ENCODE peak calls at places on chromosomes 16 and 17, in four cellular contexts. One of them, this sample, is unnamed.

GRCh38 chr17:79851461-79851817 is 12.2 kb upstream of the CBX4 start:
- DNase-seq in activated naive CD4-positive, alpha-beta T cell: no peak
- DNase-seq in anterior cingulate cortex: no peak
- DNase-seq in cardiac fibroblast: no peak
- DNase-seq in this sample: no peak

GRCh38 chr16:30691907-30692306 is 7.1 kb upstream of the SRCAP start:
- DNase-seq in activated naive CD4-positive, alpha-beta T cell: no peak
- DNase-seq in anterior cingulate cortex: no peak
- DNase-seq in cardiac fibroblast: no peak
- DNase-seq in this sample: no peak

GRCh38 chr17:37824534-37825485 is 80.0 kb upstream of the HNF1B start:
- DNase-seq in cardiac fibroblast: peak
- DNase-seq in activated naive CD4-positive, alpha-beta T cell: no peak
- DNase-seq in anterior cingulate cortex: no peak
- DNase-seq in this sample: peak

GRCh38 chr16:66588981-66589713 is 9.9 kb downstream of the CMTM2 start:
- DNase-seq in cardiac fibroblast: peak
- DNase-seq in anterior cingulate cortex: no peak
- DNase-seq in activated naive CD4-positive, alpha-beta T cell: peak
- DNase-seq in this sample: peak

GRCh38 chr16:3814755-3815154 is 65.8 kb downstream of the CREBBP start:
- DNase-seq in anterior cingulate cortex: no peak
- DNase-seq in activated naive CD4-positive, alpha-beta T cell: no peak
- DNase-seq in cardiac fibroblast: no peak
- DNase-seq in this sample: no peak

GRCh38 chr16:55645986-55646385 is 9.8 kb upstream of the SLC6A2 start:
- DNase-seq in anterior cingulate cortex: no peak
- DNase-seq in activated naive CD4-positive, alpha-beta T cell: no peak
- DNase-seq in cardiac fibroblast: no peak
- DNase-seq in this sample: no peak

GRCh38 chr16:46859719-46860152 is 24.4 kb upstream of the GPT2 start:
- DNase-seq in anterior cingulate cortex: no peak
- DNase-seq in activated naive CD4-positive, alpha-beta T cell: no peak
- DNase-seq in cardiac fibroblast: peak
- DNase-seq in this sample: no peak

GRCh38 chr17:41863074-41863843 is 2.0 kb downstream of the KLHL11 start:
- DNase-seq in anterior cingulate cortex: no peak
- DNase-seq in cardiac fibroblast: no peak
- DNase-seq in activated naive CD4-positive, alpha-beta T cell: no peak
- DNase-seq in this sample: no peak

GRCh38 chr17:82241183-82241925 is 12.5 kb downstream of the SLC16A3 start:
- DNase-seq in activated naive CD4-positive, alpha-beta T cell: no peak
- DNase-seq in cardiac fibroblast: peak
- DNase-seq in anterior cingulate cortex: no peak
- DNase-seq in this sample: no peak

GRCh38 chr17:34154916-34155730 is 100.0 kb upstream of the CCL2 start:
- DNase-seq in anterior cingulate cortex: peak
- DNase-seq in cardiac fibroblast: no peak
- DNase-seq in activated naive CD4-positive, alpha-beta T cell: no peak
- DNase-seq in this sample: no peak

GRCh38 chr17:77753246-77753645 is 205.3 kb upstream of the TNRC6C start:
- DNase-seq in cardiac fibroblast: no peak
- DNase-seq in anterior cingulate cortex: no peak
- DNase-seq in activated naive CD4-positive, alpha-beta T cell: no peak
- DNase-seq in this sample: no peak

GRCh38 chr16:85633888-85634287 is 20.8 kb downstream of the GSE1 start:
- DNase-seq in activated naive CD4-positive, alpha-beta T cell: no peak
- DNase-seq in anterior cingulate cortex: no peak
- DNase-seq in cardiac fibroblast: no peak
- DNase-seq in this sample: no peak

GRCh38 chr17:22570144-22570845 is 878.0 kb downstream of the KCNJ18 start:
- DNase-seq in anterior cingulate cortex: no peak
- DNase-seq in activated naive CD4-positive, alpha-beta T cell: no peak
- DNase-seq in cardiac fibroblast: no peak
- DNase-seq in this sample: no peak

GRCh38 chr17:82295472-82295814 is 21.9 kb upstream of the CSNK1D start:
- DNase-seq in cardiac fibroblast: no peak
- DNase-seq in activated naive CD4-positive, alpha-beta T cell: no peak
- DNase-seq in anterior cingulate cortex: no peak
- DNase-seq in this sample: no peak

GRCh38 chr17:79084291-79085153 is 9.9 kb downstream of the ENGASE start:
- DNase-seq in activated naive CD4-positive, alpha-beta T cell: no peak
- DNase-seq in cardiac fibroblast: no peak
- DNase-seq in anterior cingulate cortex: no peak
- DNase-seq in this sample: no peak

GRCh38 chr16:280005-280421 is 378 bp upstream of the ARHGDIG start:
- DNase-seq in cardiac fibroblast: no peak
- DNase-seq in activated naive CD4-positive, alpha-beta T cell: no peak
- DNase-seq in anterior cingulate cortex: no peak
- DNase-seq in this sample: no peak

GRCh38 chr17:59388070-59388556 is 56.7 kb downstream of the YPEL2 start:
- DNase-seq in cardiac fibroblast: no peak
- DNase-seq in activated naive CD4-positive, alpha-beta T cell: no peak
- DNase-seq in anterior cingulate cortex: no peak
- DNase-seq in this sample: no peak

GRCh38 chr17:83009414-83010322 is 69.7 kb upstream of the METRNL start:
- DNase-seq in cardiac fibroblast: no peak
- DNase-seq in anterior cingulate cortex: no peak
- DNase-seq in activated naive CD4-positive, alpha-beta T cell: no peak
- DNase-seq in this sample: no peak

GRCh38 chr16:3536271-3536671 is 35.5 kb downstream of the CLUAP1 start:
- DNase-seq in activated naive CD4-positive, alpha-beta T cell: no peak
- DNase-seq in anterior cingulate cortex: no peak
- DNase-seq in cardiac fibroblast: peak
- DNase-seq in this sample: no peak

GRCh38 chr16:47424846-47425245 is 36.0 kb downstream of the ITFG1 start:
- DNase-seq in activated naive CD4-positive, alpha-beta T cell: no peak
- DNase-seq in cardiac fibroblast: no peak
- DNase-seq in anterior cingulate cortex: no peak
- DNase-seq in this sample: peak

GRCh38 chr17:76917829-76918228 is 49.6 kb downstream of the MGAT5B start:
- DNase-seq in activated naive CD4-positive, alpha-beta T cell: no peak
- DNase-seq in anterior cingulate cortex: no peak
- DNase-seq in cardiac fibroblast: no peak
- DNase-seq in this sample: no peak

GRCh38 chr16:65769055-65769465 is 597.4 kb upstream of the CDH5 start:
- DNase-seq in anterior cingulate cortex: no peak
- DNase-seq in activated naive CD4-positive, alpha-beta T cell: no peak
- DNase-seq in cardiac fibroblast: peak
- DNase-seq in this sample: peak

GRCh38 chr17:6712854-6713129 is 377 bp downstream of the SLC13A5 start:
- DNase-seq in activated naive CD4-positive, alpha-beta T cell: no peak
- DNase-seq in cardiac fibroblast: no peak
- DNase-seq in anterior cingulate cortex: no peak
- DNase-seq in this sample: no peak

GRCh38 chr16:21203155-21203797 is 8.1 kb downstream of the ZP2 start:
- DNase-seq in activated naive CD4-positive, alpha-beta T cell: no peak
- DNase-seq in cardiac fibroblast: no peak
- DNase-seq in anterior cingulate cortex: no peak
- DNase-seq in this sample: no peak

GRCh38 chr17:66571745-66572144 is 263.2 kb upstream of the CACNG5 start:
- DNase-seq in activated naive CD4-positive, alpha-beta T cell: no peak
- DNase-seq in anterior cingulate cortex: no peak
- DNase-seq in cardiac fibroblast: no peak
- DNase-seq in this sample: no peak

GRCh38 chr17:5509482-5509881 is 23.1 kb downstream of the MIS12 start:
- DNase-seq in cardiac fibroblast: peak
- DNase-seq in anterior cingulate cortex: no peak
- DNase-seq in activated naive CD4-positive, alpha-beta T cell: no peak
- DNase-seq in this sample: no peak

GRCh38 chr17:29572691-29573557 is 4.4 kb downstream of the TP53I13 start:
- DNase-seq in anterior cingulate cortex: no peak
- DNase-seq in activated naive CD4-positive, alpha-beta T cell: no peak
- DNase-seq in cardiac fibroblast: peak
- DNase-seq in this sample: peak

This sample was measured in A673.